ENCODE peak calls at places on chromosome 1, in five cellular contexts. C is bronchial epithelial cell, N is GM04503, E is foreskin fibroblast, T is SK-MEL-5. U is an unnamed sample.

GRCh38 chr1:241895013-241895412 is 47.0 kb downstream of the EXO1 start:
- DNase-seq in C (peak; percentile 42), N (no peak), E (no peak), T (no peak), U (no peak)

GRCh38 chr1:110102081-110102480 is 10.2 kb upstream of the UBL4B start:
- DNase-seq in C (no peak), N (no peak), E (peak; percentile 41), T (no peak), U (no peak)

GRCh38 chr1:26471498-26472329 is 526 bp upstream of the HMGN2 start:
- DNase-seq in C (peak; percentile 44), N (peak; percentile 26), E (peak; percentile 71), T (peak; percentile 59), U (no peak)

GRCh38 chr1:59692591-59692990 is 122.2 kb upstream of the HOOK1 start:
- DNase-seq in C (no peak), N (peak; percentile 96), E (peak; percentile 96), T (no peak), U (no peak)

GRCh38 chr1:116910379-116911165 is 856 bp downstream of the PTGFRN start:
- DNase-seq in C (no peak), N (no peak), E (no peak), T (peak; percentile 21), U (peak; percentile 81)

GRCh38 chr1:94783342-94784264 is 36.6 kb upstream of the SLC44A3 start:
- DNase-seq in C (no peak), N (peak; percentile 96), E (peak; percentile 85), T (no peak), U (no peak)

GRCh38 chr1:66271904-66272254 is 262.1 kb upstream of the SGIP1 start:
- DNase-seq in C (peak; percentile 75), N (no peak), E (peak; percentile 45), T (peak; percentile 79), U (no peak)

GRCh38 chr1:81832573-81832972 is 31.8 kb downstream of the ADGRL2 start:
- DNase-seq in C (no peak), N (peak; percentile 44), E (peak; percentile 32), T (peak; percentile 12), U (no peak)

GRCh38 chr1:43172532-43172972 is 422 bp downstream of the CFAP57 start:
- DNase-seq in C (peak; percentile 51), N (no peak), E (peak; percentile 78), T (peak; percentile 74), U (no peak)